ENCODE peak calls at places on chromosomes 4 and X, in ten cellular contexts. B, U, A, L, Z, W, P, O, N and T are unnamed samples.

GRCh38 chr4:75630174-75630931 is at the start of gene CDKL2:
- DNase-seq in B (peak; percentile 92), U (peak; percentile 90), A (peak; percentile 92), L (peak; percentile 96), Z (peak; percentile 70), W (peak; percentile 62), P (no peak), O (peak; percentile 93), N (peak; percentile 94), T (peak; percentile 81)

GRCh38 chrX:17005712-17006372 is 59.4 kb downstream of the REPS2 start:
- DNase-seq in B (no peak), U (no peak), A (no peak), L (no peak), Z (no peak), W (no peak), P (no peak), O (no peak), N (no peak), T (no peak)

GRCh38 chr4:77023920-77024319 is 51.9 kb downstream of the CCNI start:
- DNase-seq in B (no peak), U (no peak), A (no peak), L (no peak), Z (no peak), W (no peak), P (no peak), O (no peak), N (no peak), T (no peak)

GRCh38 chrX:29237972-29238371 is 650.7 kb downstream of the IL1RAPL1 start:
- DNase-seq in B (no peak), U (no peak), A (no peak), L (no peak), Z (no peak), W (no peak), P (no peak), O (no peak), N (no peak), T (no peak)

GRCh38 chr4:15002659-15003440 is 569 bp downstream of the CPEB2 start:
- DNase-seq in B (peak; percentile 88), U (peak; percentile 49), A (peak; percentile 88), L (peak; percentile 78), Z (peak; percentile 36), W (peak; percentile 96), P (no peak), O (peak; percentile 73), N (peak; percentile 88), T (peak; percentile 85)

GRCh38 chr4:76182463-76182862 is 31.2 kb downstream of the SCARB2 start:
- DNase-seq in B (no peak), U (no peak), A (no peak), L (no peak), Z (no peak), W (no peak), P (no peak), O (no peak), N (no peak), T (no peak)

GRCh38 chrX:96382018-96382417 is 302.6 kb upstream of the DIAPH2 start:
- DNase-seq in B (no peak), U (no peak), A (no peak), L (no peak), Z (no peak), W (no peak), P (no peak), O (no peak), N (no peak), T (no peak)

GRCh38 chr4:112766422-112766821 is 129.5 kb downstream of the LARP7 start:
- DNase-seq in B (no peak), U (peak; percentile 14), A (no peak), L (no peak), Z (no peak), W (peak; percentile 45), P (peak; percentile 4), O (no peak), N (peak; percentile 13), T (no peak)

GRCh38 chr4:47528651-47529050 is 43.6 kb downstream of the ATP10D start:
- DNase-seq in B (no peak), U (no peak), A (no peak), L (no peak), Z (no peak), W (peak; percentile 87), P (no peak), O (no peak), N (no peak), T (no peak)

DNA sequence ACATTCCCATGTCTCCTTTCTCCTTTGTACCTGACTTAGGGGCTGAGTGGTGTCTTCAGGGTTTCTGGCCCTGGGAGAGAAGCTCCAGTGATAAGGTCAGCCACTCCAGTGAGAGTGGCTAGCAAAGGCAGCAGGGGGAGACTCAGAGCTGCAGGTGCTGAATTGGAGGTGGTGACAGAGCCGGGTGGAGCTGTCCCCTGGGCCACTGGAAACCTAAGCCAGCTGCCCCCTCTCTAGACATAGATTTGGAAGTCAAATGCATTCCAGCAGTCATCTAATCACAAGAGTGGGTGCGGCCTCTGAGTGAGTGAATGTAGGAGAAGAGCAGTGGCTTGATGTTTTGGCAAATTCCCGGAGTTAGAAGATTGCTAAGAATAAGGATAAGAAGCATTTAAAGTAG is 28.5 kb downstream of the TRIM2 start:
- DNase-seq in B (no peak), U (peak; percentile 50), A (no peak), L (no peak), Z (no peak), W (no peak), P (no peak), O (peak; percentile 60), N (peak; percentile 88), T (no peak)
- TF ChIP-seq CTCF in B (no peak), U (no peak), A (no peak), L (peak; percentile 34), Z (no peak), W (no peak), P (peak; percentile 29), O (peak; percentile 75), N (peak; percentile 10), T (no peak)

GRCh38 chrX:107712231-107713204 is 63.1 kb downstream of the TSC22D3 start:
- DNase-seq in B (peak; percentile 47), U (no peak), A (peak; percentile 40), L (no peak), Z (no peak), W (peak; percentile 63), P (no peak), O (no peak), N (no peak), T (no peak)

GRCh38 chrX:107715331-107716044 is 60.1 kb downstream of the TSC22D3 start:
- DNase-seq in B (no peak), U (no peak), A (peak; percentile 14), L (peak; percentile 30), Z (no peak), W (no peak), P (no peak), O (no peak), N (no peak), T (no peak)

GRCh38 chrX:107713205-107714195 is 62.1 kb downstream of the TSC22D3 start:
- DNase-seq in B (peak; percentile 44), U (no peak), A (peak; percentile 17), L (no peak), Z (no peak), W (no peak), P (no peak), O (no peak), N (no peak), T (no peak)

GRCh38 chrX:107716045-107716684 is 59.4 kb downstream of the TSC22D3 start:
- DNase-seq in B (no peak), U (no peak), A (peak; percentile 24), L (peak; percentile 89), Z (no peak), W (peak; percentile 30), P (no peak), O (no peak), N (peak; percentile 71), T (no peak)

GRCh38 chrX:107714196-107714811 is 61.3 kb downstream of the TSC22D3 start:
- DNase-seq in B (peak; percentile 43), U (no peak), A (peak; percentile 29), L (no peak), Z (no peak), W (peak; percentile 31), P (no peak), O (no peak), N (no peak), T (no peak)
- TF ChIP-seq CTCF in B (no peak), U (no peak), A (no peak), L (no peak), Z (no peak), W (peak; percentile 22), P (no peak), O (peak; percentile 4), N (peak; percentile 36), T (no peak)

GRCh38 chr4:153576443-153576774 is 107.7 kb upstream of the TLR2 start:
- DNase-seq in B (no peak), U (no peak), A (no peak), L (no peak), Z (no peak), W (no peak), P (no peak), O (no peak), N (no peak), T (no peak)
- TF ChIP-seq CTCF in B (no peak), U (no peak), A (peak; percentile 44), L (no peak), Z (no peak), W (no peak), P (no peak), O (no peak), N (no peak), T (peak; percentile 42)

DNA sequence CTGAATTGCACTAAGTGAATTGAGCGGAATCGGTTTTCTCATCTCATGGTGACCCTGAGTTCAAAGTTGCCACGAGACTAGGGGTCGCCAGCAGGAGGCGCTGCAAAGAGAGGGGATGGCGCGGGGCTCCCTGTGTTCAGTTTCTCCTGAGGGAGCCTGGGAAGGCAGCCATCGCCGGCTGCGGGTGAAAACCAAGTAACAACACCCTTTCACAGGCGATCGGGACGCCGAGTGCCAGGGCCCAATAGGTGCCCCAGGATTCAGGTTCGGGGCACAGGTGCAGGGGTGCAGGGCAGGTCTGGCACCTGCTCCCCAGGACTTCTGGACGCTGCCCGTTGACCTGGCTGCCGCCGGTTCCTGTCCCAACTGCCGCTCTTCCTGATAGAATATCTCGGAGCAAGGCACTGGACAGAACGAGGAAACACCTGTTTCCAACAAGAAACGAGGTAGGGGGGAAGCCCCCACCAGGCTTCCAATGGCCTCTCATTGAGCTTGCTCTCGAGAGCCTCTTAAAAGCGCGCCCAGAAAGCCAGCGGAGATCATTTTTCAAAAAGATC is 1.1 kb upstream of the FGF16 start:
- DNase-seq in B (no peak), U (no peak), A (peak; percentile 1), L (no peak), Z (no peak), W (no peak), P (no peak), O (peak; percentile 82), N (no peak), T (no peak)
- TF ChIP-seq CTCF in B (no peak), U (no peak), A (no peak), L (peak; percentile 27), Z (no peak), W (peak; percentile 35), P (peak; percentile 22), O (peak; percentile 36), N (peak; percentile 33), T (peak; percentile 11)